ENCODE peak calls at places on chromosomes 11 and 22, in five cellular contexts. K is ovary, O is adrenal gland, N is breast epithelium, X is mesendoderm. Q is an unnamed sample.
A peak's percentile ranks its signal among the peaks of the same experiment; 100 is the strongest.

GRCh38 chr11:6943131-6943530 is 16.9 kb downstream of the ZNF215 start:
- DNase-seq in K (no peak), N (no peak), O (no peak), X (no peak), Q (no peak)

GRCh38 chr22:22023581-22024137 is 41.1 kb upstream of the TOP3B start:
- DNase-seq in O (no peak), K (no peak), N (no peak), X (peak; percentile 60), Q (no peak)

GRCh38 chr11:103295704-103296103 is 186.5 kb downstream of the DYNC2H1 start:
- DNase-seq in O (no peak), K (no peak), X (peak; percentile 51), N (no peak), Q (no peak)

GRCh38 chr11:2293396-2294339 is 8.1 kb downstream of the C11orf21 start:
- DNase-seq in N (no peak), O (peak; percentile 21), K (no peak), X (no peak), Q (peak; percentile 21)

GRCh38 chr11:118690553-118691304 is 11.3 kb upstream of the TREH start:
- DNase-seq in N (no peak), X (no peak), K (no peak), O (no peak), Q (no peak)

GRCh38 chr22:41417622-41418390 is 28.8 kb downstream of the TOB2 start:
- DNase-seq in O (peak; percentile 97), K (peak; percentile 57), X (no peak), N (peak; percentile 96), Q (peak; percentile 93)

GRCh38 chr11:115548878-115549528 is 44.8 kb upstream of the CADM1 start:
- DNase-seq in O (no peak), X (peak; percentile 86), N (no peak), K (no peak), Q (no peak)

GRCh38 chr11:65863889-65864757 is 3.9 kb downstream of the MUS81 start:
- DNase-seq in X (no peak), K (peak; percentile 7), O (no peak), N (no peak), Q (peak; percentile 22)

GRCh38 chr11:123213307-123213708 is 18.3 kb upstream of the CLMP start:
- DNase-seq in X (no peak), K (no peak), N (no peak), O (no peak), Q (no peak)

GRCh38 chr11:108672113-108672512 is 7.2 kb downstream of the DDX10 start:
- DNase-seq in O (no peak), X (peak; percentile 22), N (no peak), K (peak; percentile 42), Q (no peak)

GRCh38 chr11:46277623-46278386 is at the start of gene CREB3L1:
- DNase-seq in K (peak; percentile 44), N (no peak), O (peak; percentile 40), X (no peak), Q (peak; percentile 74)

GRCh38 chr11:19728436-19728835 is 15.8 kb downstream of the NAV2 start:
- DNase-seq in K (no peak), N (no peak), O (no peak), X (peak; percentile 33), Q (peak; percentile 43)

GRCh38 chr11:111946499-111946898 is 9.4 kb downstream of the DIXDC1 start:
- DNase-seq in O (no peak), X (no peak), N (no peak), K (no peak), Q (no peak)

GRCh38 chr11:12449961-12450715 is 72.8 kb downstream of the PARVA start:
- DNase-seq in N (no peak), X (peak; percentile 60), K (no peak), O (no peak), Q (no peak)

GRCh38 chr11:119660166-119660720 is 68.8 kb downstream of the NECTIN1 start:
- DNase-seq in O (no peak), N (no peak), K (no peak), X (no peak), Q (peak; percentile 35)

GRCh38 chr11:107385361-107385982 is 72.2 kb downstream of the CWF19L2 start:
- DNase-seq in O (no peak), K (no peak), N (no peak), X (no peak), Q (no peak)

GRCh38 chr11:2208691-2209369 is 37.2 kb upstream of the TH start:
- DNase-seq in O (peak; percentile 20), K (peak; percentile 7), N (peak; percentile 57), X (no peak), Q (peak; percentile 7)

GRCh38 chr11:33976351-33977199 is 75.0 kb upstream of the CAPRIN1 start:
- DNase-seq in N (no peak), O (no peak), X (no peak), K (no peak), Q (no peak)

GRCh38 chr11:61061081-61061826 is 41.0 kb upstream of the CD5 start:
- DNase-seq in K (no peak), N (peak; percentile 23), O (no peak), X (no peak), Q (no peak)

GRCh38 chr11:132048040-132048439 is 677.6 kb downstream of the NTM start:
- DNase-seq in N (no peak), K (no peak), O (no peak), X (no peak), Q (no peak)

GRCh38 chr11:57353461-57354251 is 15.5 kb downstream of the P2RX3 start:
- DNase-seq in X (peak; percentile 55), K (no peak), N (no peak), O (no peak), Q (no peak)

GRCh38 chr11:15107730-15108515 is 6.8 kb upstream of the INSC start:
- DNase-seq in X (no peak), K (no peak), N (no peak), O (no peak), Q (no peak)

GRCh38 chr11:57674251-57674650 is 6.3 kb downstream of the ZDHHC5 start:
- DNase-seq in X (no peak), O (no peak), K (no peak), N (no peak), Q (no peak)

GRCh38 chr11:67268036-67268683 is 1.9 kb downstream of the GRK2 start:
- DNase-seq in N (no peak), X (no peak), O (no peak), K (no peak), Q (peak; percentile 28)

GRCh38 chr22:19046287-19046686 is 75.9 kb downstream of the DGCR2 start:
- DNase-seq in X (no peak), N (no peak), O (no peak), K (no peak), Q (no peak)

GRCh38 chr22:19043111-19044085 is 78.8 kb downstream of the DGCR2 start:
- DNase-seq in X (no peak), K (no peak), N (no peak), O (no peak), Q (no peak)

GRCh38 chr22:19042285-19043110 is 79.7 kb downstream of the DGCR2 start:
- DNase-seq in N (no peak), X (no peak), K (no peak), O (no peak), Q (peak; percentile 45)

GRCh38 chr22:19045094-19045493 is 77.1 kb downstream of the DGCR2 start:
- DNase-seq in N (no peak), X (no peak), O (no peak), K (no peak), Q (no peak)

GRCh38 chr22:19044381-19044780 is 77.8 kb downstream of the DGCR2 start:
- DNase-seq in N (no peak), O (no peak), K (no peak), X (no peak), Q (no peak)
- H3K36me3 ChIP-seq in N (peaks cover 16% of the 10 kb centered on the region), O (peaks cover 95% of the 10 kb centered on the region), K (no peaks in the 10 kb centered on the region), X (peaks cover 21% of the 10 kb centered on the region), Q (peaks cover 37% of the 10 kb centered on the region)

GRCh38 chr11:17368551-17368950 is 17.0 kb downstream of the NCR3LG1 start:
- DNase-seq in K (no peak), X (no peak), O (no peak), N (no peak), Q (no peak)
- H3K36me3 ChIP-seq in K (no peaks in the 10 kb centered on the region), X (no peaks in the 10 kb centered on the region), O (no peaks in the 10 kb centered on the region), N (no peaks in the 10 kb centered on the region), Q (peaks cover 41% of the 10 kb centered on the region)

DNA sequence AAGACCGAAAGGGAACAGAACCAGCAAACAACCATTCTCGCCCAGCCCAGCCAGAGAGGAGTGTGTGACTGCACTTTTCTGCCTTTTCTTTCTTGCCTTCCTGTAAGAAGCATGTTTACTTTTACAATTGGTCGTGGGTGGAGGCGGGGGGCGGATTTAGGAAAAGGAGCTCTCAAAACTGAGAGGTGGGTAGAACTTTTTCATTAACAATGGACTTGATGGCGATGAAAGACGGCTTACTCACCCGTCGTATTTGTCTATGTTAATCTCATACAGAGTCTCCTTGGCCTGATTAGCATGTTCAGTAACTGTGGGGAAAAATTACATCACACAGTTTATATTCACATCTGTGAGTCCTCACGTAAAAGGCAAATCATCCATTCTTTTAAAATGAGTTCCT is 27.2 kb downstream of the CERK start:
- DNase-seq in O (no peak), K (no peak), N (no peak), X (peak; percentile 5), Q (no peak)
- H3K36me3 ChIP-seq in O (peaks cover 70% of the 10 kb centered on the region), K (no peaks in the 10 kb centered on the region), N (no peaks in the 10 kb centered on the region), X (peaks cover 4% of the 10 kb centered on the region), Q (peaks cover 4% of the 10 kb centered on the region)

GRCh38 chr22:29053048-29053702 is 8.5 kb downstream of the C22orf31 start:
- DNase-seq in N (no peak), X (no peak), O (no peak), K (no peak), Q (no peak)

GRCh38 chr22:29049655-29050263 is 11.9 kb downstream of the C22orf31 start:
- DNase-seq in O (no peak), X (no peak), K (no peak), N (no peak), Q (no peak)

GRCh38 chr22:29044657-29045176 is 16.9 kb downstream of the C22orf31 start:
- DNase-seq in O (peak; percentile 70), K (no peak), N (no peak), X (no peak), Q (no peak)

GRCh38 chr22:29050457-29050856 is 11.2 kb downstream of the C22orf31 start:
- DNase-seq in O (no peak), X (no peak), N (no peak), K (no peak), Q (no peak)

DNA sequence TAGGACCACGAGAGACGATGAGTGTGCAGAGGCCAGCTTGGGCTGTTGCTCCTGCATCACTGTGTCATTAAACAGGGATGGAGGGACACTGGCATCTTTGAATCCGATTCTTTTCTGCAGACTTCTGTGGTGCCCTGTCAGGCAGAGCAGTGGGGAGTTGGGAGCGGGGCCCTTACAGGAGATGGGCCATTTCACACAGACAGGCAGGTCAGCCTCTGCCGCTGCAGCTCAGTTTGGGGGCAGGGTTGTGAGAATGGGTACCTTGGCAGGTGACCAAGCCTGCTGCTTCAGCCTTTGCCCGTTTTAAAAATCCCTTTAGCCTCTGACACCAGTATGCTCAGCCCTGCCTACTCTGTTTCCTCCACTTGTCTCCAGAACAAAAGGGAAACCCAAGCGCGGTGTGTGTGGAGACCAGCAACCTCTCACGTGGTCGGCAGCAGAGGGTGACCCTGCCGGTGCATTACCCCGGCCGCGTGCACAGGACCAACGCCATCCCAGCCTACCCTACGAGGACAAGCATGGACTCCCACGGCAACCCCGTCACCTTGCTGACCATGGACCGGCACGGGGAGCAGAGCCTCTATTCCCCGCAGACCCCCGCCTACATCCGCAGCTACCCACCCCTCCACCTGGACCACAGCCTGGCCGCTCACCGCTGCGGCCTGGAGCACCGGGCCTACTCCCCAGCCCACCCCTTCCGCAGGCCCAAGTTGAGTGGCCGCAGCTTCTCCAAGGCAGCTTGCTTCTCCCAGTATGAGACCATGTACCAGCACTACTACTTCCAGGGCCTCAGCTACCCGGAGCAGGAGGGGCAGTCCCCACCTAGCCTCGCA is 12.6 kb downstream of the C22orf31 start:
- DNase-seq in O (no peak), X (no peak), N (no peak), K (no peak), Q (no peak)
- H3K36me3 ChIP-seq in O (peaks cover 46% of the 10 kb centered on the region), X (peaks cover 2% of the 10 kb centered on the region), N (peaks cover 9% of the 10 kb centered on the region), K (no peaks in the 10 kb centered on the region), Q (no peaks in the 10 kb centered on the region)

Q was measured in heart left ventricle.